ENCODE peak calls at places on chromosomes 5 and 9, in eight cellular contexts. N is stomach, A is RWPE2, X is cardiac muscle cell, F is endodermal cell, K is SK-N-SH, H is psoas muscle, Q is tibial artery. W is an unnamed sample.

GRCh38 chr9:121576281-121577075 is 75.0 kb upstream of the DAB2IP start:
- DNase-seq in N (no peak), A (no peak), X (no peak), F (peak; percentile 69), K (no peak), H (no peak), Q (no peak), W (no peak)

GRCh38 chr9:36151306-36152210 is 15.0 kb downstream of the GLIPR2 start:
- DNase-seq in N (peak; percentile 65), A (no peak), X (peak; percentile 81), F (no peak), K (no peak), H (peak; percentile 54), Q (peak; percentile 54), W (peak; percentile 83)

GRCh38 chr9:18124760-18125159 is 349.2 kb upstream of the ADAMTSL1 start:
- DNase-seq in N (no peak), A (no peak), X (peak; percentile 48), F (no peak), K (no peak), H (no peak), Q (no peak), W (no peak)

GRCh38 chr9:105994970-105995369 is 300.6 kb downstream of the TMEM38B start:
- DNase-seq in N (no peak), A (no peak), X (no peak), F (no peak), K (no peak), H (no peak), Q (no peak), W (no peak)

GRCh38 chr9:114902773-114903589 is 27.4 kb downstream of the TNFSF8 start:
- DNase-seq in N (no peak), A (no peak), X (peak; percentile 32), F (no peak), K (no peak), H (no peak), Q (no peak), W (no peak)

GRCh38 chr9:121776009-121776738 is 124.7 kb downstream of the DAB2IP start:
- DNase-seq in N (no peak), A (peak; percentile 55), X (no peak), F (no peak), K (no peak), H (no peak), Q (peak; percentile 19), W (peak; percentile 60)

GRCh38 chr9:75448281-75448680 is 360.0 kb downstream of the OSTF1 start:
- DNase-seq in N (no peak), A (no peak), X (no peak), F (no peak), K (no peak), H (no peak), Q (peak; percentile 41), W (no peak)

GRCh38 chr9:13386935-13387667 is 107.6 kb upstream of the MPDZ start:
- DNase-seq in N (no peak), A (no peak), X (peak; percentile 96), F (no peak), K (no peak), H (no peak), Q (no peak), W (no peak)

GRCh38 chr9:77879344-77880089 is 152.1 kb downstream of the GNAQ start:
- DNase-seq in N (peak; percentile 43), A (peak; percentile 80), X (peak; percentile 22), F (no peak), K (no peak), H (peak; percentile 32), Q (no peak), W (no peak)

GRCh38 chr5:146137967-146138403 is 32.6 kb upstream of the PLAC8L1 start:
- DNase-seq in N (peak; percentile 71), A (no peak), X (peak; percentile 47), F (no peak), K (no peak), H (no peak), Q (no peak), W (no peak)

GRCh38 chr9:112780637-112781036 is 30.1 kb downstream of the SNX30 start:
- DNase-seq in N (no peak), A (no peak), X (no peak), F (no peak), K (no peak), H (no peak), Q (no peak), W (no peak)

GRCh38 chr9:71748280-71748743 is 20.0 kb downstream of the CEMIP2 start:
- DNase-seq in N (no peak), A (no peak), X (peak; percentile 89), F (no peak), K (no peak), H (no peak), Q (no peak), W (no peak)

DNA sequence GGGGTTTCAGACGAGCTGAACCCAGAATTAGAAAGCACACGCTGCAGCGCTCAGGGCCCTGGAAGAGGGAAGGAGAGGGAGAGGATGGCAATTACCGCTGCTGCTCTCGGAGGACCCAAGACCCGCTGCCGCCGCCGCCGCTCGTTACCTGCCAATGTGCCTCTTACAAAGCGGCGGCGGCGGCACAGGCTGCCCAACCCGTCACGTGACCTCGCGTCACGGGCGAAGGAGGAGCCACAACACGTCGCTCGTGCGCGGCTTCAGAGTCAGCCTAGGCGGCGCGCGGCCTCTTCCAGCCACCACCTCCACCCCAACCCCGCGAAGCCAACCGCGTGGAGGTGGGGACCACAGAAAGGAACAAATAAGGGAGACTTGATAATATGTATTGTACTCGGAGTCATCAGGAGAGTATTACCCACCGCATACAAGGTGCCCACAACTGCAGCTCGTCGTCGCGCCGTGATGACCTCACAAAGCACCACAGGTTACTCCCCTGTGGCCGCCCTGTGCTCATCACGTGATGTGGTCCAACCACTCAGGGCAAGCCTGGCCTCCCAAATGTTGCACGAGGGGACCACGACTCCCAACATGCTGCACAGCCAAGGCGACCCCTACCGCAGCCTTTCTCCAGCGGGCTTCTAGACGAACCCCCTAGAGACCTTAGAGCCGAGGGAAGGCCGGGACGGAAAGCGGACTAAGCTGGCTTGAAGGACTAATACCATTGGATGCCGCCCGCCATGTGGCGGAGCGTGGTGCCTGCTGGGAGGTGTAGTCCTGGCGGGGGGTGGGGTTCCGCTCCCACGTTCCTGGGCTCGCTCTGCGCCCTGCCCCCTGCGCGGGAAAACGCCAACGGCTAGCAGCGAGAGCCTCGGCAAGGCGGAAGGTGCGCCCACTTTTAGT is at the start of gene UBAP2:
- DNase-seq in N (peak; percentile 99), A (peak; percentile 99), X (peak; percentile 99), F (peak; percentile 99), K (peak; percentile 95), H (peak; percentile 97), Q (peak; percentile 98), W (peak; percentile 100)
- TF ChIP-seq CTCF in N (no peak), A (no peak), X (no peak), F (no peak), K (peak; percentile 11), H (no peak), Q (no peak), W (peak; percentile 6)

GRCh38 chr9:97907051-97907450 is 15.2 kb downstream of the TRMO start:
- DNase-seq in N (no peak), A (no peak), X (no peak), F (no peak), K (no peak), H (no peak), Q (no peak), W (no peak)
- H3K4me1 ChIP-seq in N (peaks cover 36% of the 10 kb centered on the region), A (peaks cover 13% of the 10 kb centered on the region), X (no peaks in the 10 kb centered on the region), F (no peaks in the 10 kb centered on the region), K (no peaks in the 10 kb centered on the region), H (peaks cover 9% of the 10 kb centered on the region), Q (no peaks in the 10 kb centered on the region), W (no peaks in the 10 kb centered on the region)

DNA sequence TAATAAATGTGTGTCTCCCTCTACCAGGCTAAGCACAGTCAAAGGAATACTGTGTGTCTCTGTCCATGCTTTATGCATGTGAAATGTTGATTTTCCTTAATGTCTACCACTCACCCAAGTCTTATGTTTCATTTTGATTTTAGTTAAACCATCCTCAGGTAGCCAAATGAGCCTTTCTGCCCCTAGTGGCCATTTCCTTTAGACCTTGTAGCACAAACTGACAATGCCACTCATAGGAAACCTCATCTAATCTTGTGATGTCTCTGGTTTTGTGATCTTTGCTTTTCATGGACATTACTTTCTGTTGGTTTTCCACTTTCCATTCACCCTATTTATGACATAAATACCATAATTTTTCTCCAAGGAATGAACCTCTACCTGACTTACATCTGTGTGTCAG is 820.8 kb downstream of the MAT2B start:
- DNase-seq in N (no peak), A (no peak), X (no peak), F (no peak), K (no peak), H (no peak), Q (no peak), W (no peak)
- TF ChIP-seq CTCF in N (peak; percentile 5), A (peak; percentile 32), X (peak; percentile 19), F (peak; percentile 50), K (peak; percentile 35), H (no peak), Q (no peak), W (no peak)

DNA sequence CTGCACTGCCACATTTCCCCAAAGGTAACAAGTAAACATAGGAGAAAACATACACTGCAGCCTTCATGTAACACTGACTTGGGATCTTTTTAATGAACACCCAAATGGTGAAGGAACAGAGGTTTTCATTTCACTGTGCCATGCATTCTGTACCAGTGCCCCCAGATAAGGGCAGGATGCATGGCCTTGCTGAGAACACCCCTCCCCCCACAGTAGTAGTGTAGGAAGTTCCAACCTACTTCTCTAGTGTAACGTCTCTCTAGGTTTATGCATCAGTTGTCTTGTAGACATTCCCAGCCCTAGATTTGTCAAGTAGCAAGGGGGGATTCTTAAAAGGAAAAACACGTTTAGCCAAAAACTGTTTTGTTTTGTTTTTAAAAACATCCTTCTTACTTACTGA is 29.9 kb downstream of the MAP3K1 start:
- DNase-seq in N (no peak), A (no peak), X (no peak), F (no peak), K (no peak), H (no peak), Q (no peak), W (no peak)
- H3K4me1 ChIP-seq in N (peaks cover 69% of the 10 kb centered on the region), A (no peaks in the 10 kb centered on the region), X (peaks cover 15% of the 10 kb centered on the region), F (peaks cover 21% of the 10 kb centered on the region), K (no peaks in the 10 kb centered on the region), H (peaks cover 18% of the 10 kb centered on the region), Q (peaks cover 6% of the 10 kb centered on the region), W (peaks cover 29% of the 10 kb centered on the region)

DNA sequence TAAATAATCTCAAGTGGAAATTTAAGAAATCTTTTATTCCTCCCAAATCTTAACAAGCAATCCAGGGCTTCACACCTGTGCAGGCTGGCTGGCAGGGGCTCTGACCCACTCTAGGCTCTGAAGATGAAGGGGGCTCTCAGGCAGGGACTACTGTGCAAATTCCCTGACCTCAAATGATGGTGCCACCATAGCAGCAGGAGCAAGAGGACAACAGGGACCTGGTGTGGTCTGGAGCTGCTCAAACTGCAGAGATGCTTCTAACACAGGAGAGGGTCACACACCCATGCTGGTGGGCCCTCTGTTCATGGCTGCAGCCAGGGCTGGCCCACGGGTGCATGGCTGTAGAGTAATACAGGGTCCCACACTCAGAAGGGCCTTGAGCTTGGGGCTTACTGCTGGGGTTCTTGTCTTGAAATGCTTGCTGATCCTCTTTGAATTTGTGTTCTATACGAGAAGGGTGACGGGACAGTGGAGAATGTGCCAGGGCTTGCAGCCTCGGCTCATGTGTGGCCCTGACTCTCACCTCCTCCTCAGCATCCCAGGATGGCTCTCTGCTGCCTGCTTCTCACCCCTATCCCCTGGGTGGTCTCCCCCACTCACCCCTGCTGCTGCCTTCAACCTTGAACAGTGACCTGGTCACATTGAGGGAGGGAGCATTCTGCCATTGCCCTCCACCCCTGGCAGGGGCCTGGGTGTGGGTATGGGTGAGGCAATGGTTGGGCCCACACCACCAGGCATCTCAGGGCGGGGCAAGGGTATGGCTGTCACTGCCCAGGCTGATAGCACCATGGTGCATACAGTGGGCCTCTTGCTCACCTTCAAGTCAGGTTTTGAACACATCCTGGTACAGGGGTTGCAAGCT is 191.7 kb downstream of the FSTL4 start:
- DNase-seq in N (no peak), A (peak; percentile 52), X (no peak), F (peak; percentile 28), K (no peak), H (no peak), Q (no peak), W (no peak)
- TF ChIP-seq CTCF in N (no peak), A (no peak), X (no peak), F (no peak), K (no peak), H (no peak), Q (no peak), W (no peak)

GRCh38 chr5:78287169-78287568 is 7.3 kb downstream of the AP3B1 start:
- DNase-seq in N (no peak), A (no peak), X (no peak), F (no peak), K (no peak), H (no peak), Q (no peak), W (no peak)
- H3K4me1 ChIP-seq in N (peaks cover 37% of the 10 kb centered on the region), A (peaks cover 28% of the 10 kb centered on the region), X (no peaks in the 10 kb centered on the region), F (peaks cover 4% of the 10 kb centered on the region), K (peaks cover 19% of the 10 kb centered on the region), H (peaks cover 13% of the 10 kb centered on the region), Q (peaks cover 3% of the 10 kb centered on the region), W (peaks cover 2% of the 10 kb centered on the region)